ENCODE peak calls at places on chromosomes 12 and 14, in six cellular contexts. G, C, W, E, Z and J are unnamed samples.

GRCh38 chr14:100408350-100409015 is 85.3 kb downstream of the SLC25A47 start:
- DNase-seq in G (peak), C (no peak), W (no peak), E (no peak), Z (no peak), J (peak)

GRCh38 chr12:98154850-98155249 is 360.5 kb upstream of the TMPO start:
- DNase-seq in G (no peak), C (peak), W (peak), E (no peak), Z (peak), J (peak)

GRCh38 chr12:67795235-67795634 is 146.7 kb downstream of the DYRK2 start:
- DNase-seq in G (no peak), C (no peak), W (no peak), E (no peak), Z (no peak), J (peak)

GRCh38 chr14:81509838-81510452 is 23.7 kb downstream of the SEL1L start:
- DNase-seq in G (no peak), C (no peak), W (no peak), E (no peak), Z (no peak), J (no peak)

GRCh38 chr12:115375188-115375991 is 691.4 kb upstream of the TBX3 start:
- DNase-seq in G (no peak), C (no peak), W (no peak), E (no peak), Z (no peak), J (peak)

GRCh38 chr12:92365333-92365732 is 219.7 kb upstream of the BTG1 start:
- DNase-seq in G (no peak), C (no peak), W (no peak), E (no peak), Z (no peak), J (no peak)

GRCh38 chr14:36553650-36554260 is 28.7 kb downstream of the NKX2-8 start:
- DNase-seq in G (no peak), C (no peak), W (peak), E (no peak), Z (no peak), J (peak)

GRCh38 chr12:40650038-40650704 is 42.1 kb upstream of the CNTN1 start:
- DNase-seq in G (no peak), C (peak), W (no peak), E (no peak), Z (no peak), J (no peak)

GRCh38 chr14:63924375-63924774 is 71.6 kb downstream of the SYNE2 start:
- DNase-seq in G (no peak), C (no peak), W (no peak), E (no peak), Z (no peak), J (no peak)

GRCh38 chr12:88650715-88651114 is 70.4 kb upstream of the KITLG start:
- DNase-seq in G (no peak), C (no peak), W (no peak), E (no peak), Z (no peak), J (peak)

GRCh38 chr14:101582294-101582693 is 21.0 kb downstream of the DIO3 start:
- DNase-seq in G (no peak), C (no peak), W (no peak), E (no peak), Z (no peak), J (no peak)

GRCh38 chr12:49854976-49855375 is 12.1 kb upstream of the BCDIN3D start:
- DNase-seq in G (no peak), C (no peak), W (no peak), E (no peak), Z (no peak), J (no peak)

GRCh38 chr12:25241171-25242020 is 9.3 kb downstream of the KRAS start:
- DNase-seq in G (no peak), C (no peak), W (peak), E (no peak), Z (no peak), J (peak)

GRCh38 chr12:92424338-92424737 is 278.5 kb upstream of the PLEKHG7 start:
- DNase-seq in G (no peak), C (peak), W (no peak), E (no peak), Z (no peak), J (peak)

GRCh38 chr12:131793623-131794022 is 34.6 kb upstream of the MMP17 start:
- DNase-seq in G (no peak), C (no peak), W (no peak), E (no peak), Z (no peak), J (peak)

GRCh38 chr12:54560374-54560858 is 11.0 kb downstream of the PDE1B start:
- DNase-seq in G (no peak), C (peak), W (no peak), E (peak), Z (peak), J (peak)

GRCh38 chr12:133105620-133106019 is 24.5 kb downstream of the ZNF891 start:
- DNase-seq in G (no peak), C (no peak), W (no peak), E (no peak), Z (no peak), J (no peak)

GRCh38 chr12:14216405-14217294 is 148.8 kb upstream of the ATF7IP start:
- DNase-seq in G (no peak), C (no peak), W (no peak), E (no peak), Z (no peak), J (peak)

GRCh38 chr12:30882706-30883105 is 43.8 kb upstream of the TSPAN11 start:
- DNase-seq in G (no peak), C (no peak), W (no peak), E (no peak), Z (no peak), J (no peak)

GRCh38 chr12:99455350-99456037 is 192.1 kb upstream of the GARIN6 start:
- DNase-seq in G (peak), C (peak), W (no peak), E (no peak), Z (no peak), J (peak)

GRCh38 chr14:23631702-23632460 is 4.3 kb upstream of the DHRS2 start:
- DNase-seq in G (no peak), C (peak), W (peak), E (peak), Z (peak), J (peak)

GRCh38 chr14:99968156-99968920 is 96.9 kb upstream of the EVL start:
- DNase-seq in G (no peak), C (no peak), W (no peak), E (no peak), Z (no peak), J (peak)

GRCh38 chr14:92334050-92334449 is 11.1 kb downstream of the SLC24A4 start:
- DNase-seq in G (no peak), C (no peak), W (no peak), E (no peak), Z (no peak), J (no peak)

GRCh38 chr12:132451172-132451835 is 38.6 kb upstream of the FBRSL1 start:
- DNase-seq in G (peak), C (no peak), W (no peak), E (no peak), Z (no peak), J (no peak)

GRCh38 chr12:8956772-8957171 is 7.3 kb upstream of the M6PR start:
- DNase-seq in G (no peak), C (no peak), W (no peak), E (no peak), Z (no peak), J (no peak)

GRCh38 chr14:76784881-76785280 is 23.6 kb downstream of the VASH1 start:
- DNase-seq in G (peak), C (peak), W (peak), E (peak), Z (peak), J (peak)

GRCh38 chr12:49092086-49092815 is 2.4 kb downstream of the DHH start:
- DNase-seq in G (no peak), C (peak), W (no peak), E (peak), Z (peak), J (peak)

GRCh38 chr12:131096681-131097181 is 143.0 kb downstream of the ADGRD1 start:
- DNase-seq in G (peak), C (no peak), W (no peak), E (no peak), Z (no peak), J (no peak)

GRCh38 chr14:70186826-70187483 is 1.8 kb downstream of the SLC8A3 start:
- DNase-seq in G (no peak), C (peak), W (peak), E (no peak), Z (no peak), J (no peak)

GRCh38 chr12:98514984-98515367 is 414 bp upstream of the TMPO start:
- DNase-seq in G (no peak), C (no peak), W (no peak), E (no peak), Z (no peak), J (no peak)

GRCh38 chr14:104423715-104424405 is 155.7 kb upstream of the C14orf180 start:
- DNase-seq in G (peak), C (no peak), W (no peak), E (no peak), Z (no peak), J (no peak)

GRCh38 chr12:132945806-132946506 is 10.2 kb downstream of the ZNF605 start:
- DNase-seq in G (no peak), C (no peak), W (no peak), E (no peak), Z (no peak), J (no peak)

GRCh38 chr14:99755068-99755405 is 38.2 kb upstream of the EML1 start:
- DNase-seq in G (peak), C (no peak), W (no peak), E (no peak), Z (no peak), J (no peak)

GRCh38 chr14:76955575-76956252 is 72.8 kb downstream of the IRF2BPL start:
- DNase-seq in G (no peak), C (no peak), W (no peak), E (no peak), Z (no peak), J (peak)

GRCh38 chr12:23954332-23954731 is 4.9 kb upstream of the SOX5 start:
- DNase-seq in G (no peak), C (no peak), W (no peak), E (no peak), Z (no peak), J (no peak)

GRCh38 chr14:37602605-37603453 is 7.4 kb downstream of the TTC6 start:
- DNase-seq in G (no peak), C (no peak), W (no peak), E (no peak), Z (no peak), J (no peak)

GRCh38 chr12:52508211-52508610 is 12.0 kb downstream of the KRT5 start:
- DNase-seq in G (no peak), C (no peak), W (no peak), E (no peak), Z (no peak), J (no peak)